ENCODE peak calls at places on chromosomes 12 and 14, in ten cellular contexts. O is stomach, C is A549, F is NCI-H2171 treated with DMSO at 0.1 percent for 48 hours, K is epithelial cell of proximal tubule, G is C1 segment of cervical spinal cord, B is GM12865, M is IMR-90, P is EH, Y is amniotic stem cell. D is an unnamed sample.

GRCh38 chr14:105204206-105204930 is 23.3 kb upstream of the NUDT14 start:
- DNase-seq in O (peak), C (peak), F (no peak), K (peak), G (no peak), B (no peak), M (no peak), P (no peak), Y (no peak), D (peak)

GRCh38 chr14:74763803-74764531 is 851 bp downstream of the YLPM1 start:
- DNase-seq in O (no peak), C (no peak), F (peak), K (no peak), G (no peak), B (peak), M (peak), P (peak), Y (no peak), D (no peak)

GRCh38 chr12:32828552-32828951 is 68.0 kb downstream of the PKP2 start:
- DNase-seq in O (no peak), C (no peak), F (no peak), K (no peak), G (no peak), B (no peak), M (no peak), P (no peak), Y (no peak), D (no peak)

GRCh38 chr14:20803221-20803620 is 577 bp upstream of the RNASE1 start:
- DNase-seq in O (no peak), C (no peak), F (no peak), K (no peak), G (no peak), B (no peak), M (no peak), P (no peak), Y (no peak), D (no peak)

GRCh38 chr12:9798008-9798619 is 29.2 kb upstream of the KLRF1 start:
- DNase-seq in O (peak), C (peak), F (no peak), K (peak), G (no peak), B (peak), M (peak), P (peak), Y (no peak), D (peak)

GRCh38 chr12:47221256-47222023 is 141.7 kb upstream of the AMIGO2 start:
- DNase-seq in O (no peak), C (peak), F (no peak), K (no peak), G (no peak), B (no peak), M (no peak), P (peak), Y (no peak), D (no peak)

GRCh38 chr14:69107407-69108003 is 45.4 kb downstream of the DCAF5 start:
- DNase-seq in O (peak), C (peak), F (peak), K (no peak), G (no peak), B (peak), M (peak), P (peak), Y (peak), D (no peak)

GRCh38 chr12:69243099-69244084 is 4.0 kb downstream of the CPSF6 start:
- DNase-seq in O (no peak), C (no peak), F (no peak), K (no peak), G (no peak), B (peak), M (no peak), P (no peak), Y (no peak), D (no peak)

GRCh38 chr14:22276913-22277816 is 311.9 kb downstream of the DAD1 start:
- DNase-seq in O (no peak), C (peak), F (peak), K (no peak), G (no peak), B (peak), M (peak), P (peak), Y (no peak), D (no peak)

GRCh38 chr12:44015333-44015941 is 179.6 kb downstream of the TMEM117 start:
- DNase-seq in O (no peak), C (peak), F (peak), K (peak), G (no peak), B (peak), M (peak), P (peak), Y (peak), D (no peak)

GRCh38 chr12:67220065-67220464 is 49.1 kb upstream of the CAND1 start:
- DNase-seq in O (no peak), C (peak), F (peak), K (no peak), G (no peak), B (peak), M (no peak), P (no peak), Y (no peak), D (no peak)

GRCh38 chr12:100675432-100675831 is 101.9 kb downstream of the GAS2L3 start:
- DNase-seq in O (no peak), C (no peak), F (peak), K (peak), G (no peak), B (no peak), M (peak), P (peak), Y (peak), D (no peak)

GRCh38 chr12:105945935-105946334 is 192.8 kb downstream of the NUAK1 start:
- DNase-seq in O (no peak), C (no peak), F (no peak), K (no peak), G (no peak), B (no peak), M (no peak), P (no peak), Y (no peak), D (no peak)

GRCh38 chr14:28767239-28767850 is 758 bp downstream of the FOXG1 start:
- DNase-seq in O (no peak), C (no peak), F (no peak), K (no peak), G (no peak), B (no peak), M (no peak), P (no peak), Y (no peak), D (no peak)

GRCh38 chr12:108570743-108571603 is 8.6 kb downstream of the ISCU start:
- DNase-seq in O (no peak), C (peak), F (peak), K (no peak), G (no peak), B (peak), M (peak), P (peak), Y (peak), D (no peak)

GRCh38 chr12:32431025-32431424 is 31.7 kb downstream of the FGD4 start:
- DNase-seq in O (no peak), C (no peak), F (no peak), K (no peak), G (no peak), B (no peak), M (no peak), P (no peak), Y (no peak), D (no peak)

D was measured in upper lobe of left lung.